ENCODE peak calls at places on chromosomes 4 and X, in five cellular contexts. C, H, W, P and O are unnamed samples.

GRCh38 chrX:114165537-114165936 is 418.3 kb upstream of the HTR2C start:
- DNase-seq in C (no peak), H (no peak), W (no peak), P (no peak), O (no peak)

GRCh38 chrX:50081282-50081955 is 119.4 kb downstream of the AKAP4 start:
- DNase-seq in C (no peak), H (peak), W (no peak), P (no peak), O (no peak)

GRCh38 chrX:69718102-69718501 is 102.2 kb downstream of the EDA start:
- DNase-seq in C (no peak), H (no peak), W (no peak), P (no peak), O (no peak)

GRCh38 chrX:109350051-109350450 is 131.8 kb downstream of the GUCY2F start:
- DNase-seq in C (no peak), H (no peak), W (no peak), P (no peak), O (no peak)

GRCh38 chr4:2370597-2371320 is 47.7 kb downstream of the ZFYVE28 start:
- DNase-seq in C (no peak), H (no peak), W (no peak), P (no peak), O (no peak)

GRCh38 chr4:84243685-84244084 is 255.4 kb downstream of the NKX6-1 start:
- DNase-seq in C (no peak), H (no peak), W (no peak), P (no peak), O (no peak)

GRCh38 chr4:75781328-75781727 is 57.0 kb downstream of the USO1 start:
- DNase-seq in C (no peak), H (no peak), W (no peak), P (no peak), O (no peak)

GRCh38 chr4:972651-973424 is 531 bp downstream of the DGKQ start:
- DNase-seq in C (peak), H (no peak), W (peak), P (peak), O (peak)

GRCh38 chr4:141636077-141636770 is at the start of gene IL15:
- DNase-seq in C (peak), H (peak), W (peak), P (peak), O (peak)

GRCh38 chrX:34521563-34521962 is 135.5 kb downstream of the TMEM47 start:
- DNase-seq in C (no peak), H (no peak), W (no peak), P (no peak), O (no peak)

GRCh38 chrX:38089173-38089982 is 83.0 kb downstream of the SYTL5 start:
- DNase-seq in C (no peak), H (no peak), W (no peak), P (no peak), O (no peak)

GRCh38 chr4:182578402-182578801 is 335.2 kb downstream of the TENM3 start:
- DNase-seq in C (no peak), H (no peak), W (no peak), P (no peak), O (no peak)

GRCh38 chrX:46456125-46456922 is 88.9 kb downstream of the ZNF674 start:
- DNase-seq in C (no peak), H (no peak), W (no peak), P (no peak), O (no peak)

GRCh38 chr4:15707363-15707715 is 4.5 kb downstream of the BST1 start:
- DNase-seq in C (no peak), H (no peak), W (no peak), P (no peak), O (no peak)

GRCh38 chr4:4492161-4492847 is 49.5 kb downstream of the STX18 start:
- DNase-seq in C (no peak), H (no peak), W (no peak), P (no peak), O (no peak)

GRCh38 chr4:155578726-155579385 is 87.8 kb upstream of the GUCY1A1 start:
- DNase-seq in C (no peak), H (no peak), W (no peak), P (no peak), O (no peak)